ENCODE peak calls at places on chromosomes 13 and 19, in nine cellular contexts. G is spleen, U is MM.1S, M is pancreas, A is Peyer's patch, J is gastrocnemius medialis, F is PC-3, R is aorta, E is cardiac muscle cell. V is an unnamed sample.

GRCh38 chr13:38657191-38657590 is 29.7 kb upstream of the FREM2 start:
- DNase-seq in R (no peak), F (peak; percentile 11), U (no peak), G (no peak), J (no peak), E (no peak), M (no peak), A (no peak), V (no peak)

GRCh38 chr13:110309661-110310524 is 2.8 kb downstream of the COL4A2 start:
- DNase-seq in M (no peak), A (no peak), J (no peak), F (no peak), R (no peak), U (no peak), G (no peak), E (no peak), V (no peak)

GRCh38 chr13:42740753-42741152 is 40.6 kb upstream of the FAM216B start:
- DNase-seq in A (no peak), E (no peak), F (peak; percentile 23), R (peak; percentile 81), M (peak; percentile 16), U (no peak), G (no peak), J (no peak), V (no peak)

GRCh38 chr13:107185889-107186288 is 618.0 kb upstream of the ARGLU1 start:
- DNase-seq in G (no peak), M (no peak), E (no peak), U (no peak), R (no peak), F (peak; percentile 43), J (no peak), A (no peak), V (no peak)

GRCh38 chr19:47109541-47110375 is 3.8 kb downstream of the ZC3H4 start:
- DNase-seq in E (no peak), A (no peak), G (peak; percentile 78), M (no peak), R (no peak), U (no peak), F (peak; percentile 14), J (no peak), V (peak; percentile 89)

GRCh38 chr19:18046066-18046718 is 38.2 kb downstream of the ARRDC2 start:
- DNase-seq in A (no peak), F (peak; percentile 92), G (no peak), U (no peak), R (peak; percentile 56), E (no peak), M (no peak), J (no peak), V (no peak)

GRCh38 chr19:11949201-11949600 is 15.6 kb upstream of the ZNF763 start:
- DNase-seq in R (no peak), J (no peak), U (no peak), F (no peak), M (no peak), G (no peak), A (no peak), E (no peak), V (no peak)

GRCh38 chr13:48266150-48266549 is 33.1 kb downstream of the ITM2B start:
- DNase-seq in M (no peak), E (no peak), U (no peak), A (no peak), G (no peak), J (no peak), R (no peak), F (no peak), V (no peak)

GRCh38 chr13:59261928-59262488 is 901.7 kb downstream of the DIAPH3 start:
- DNase-seq in A (no peak), J (no peak), U (no peak), R (no peak), E (peak; percentile 60), F (no peak), G (no peak), M (no peak), V (no peak)

GRCh38 chr19:14114854-14115253 is 2.7 kb downstream of the PRKACA start:
- DNase-seq in R (peak; percentile 78), U (peak; percentile 47), F (peak; percentile 46), G (peak; percentile 91), A (peak; percentile 69), J (no peak), M (no peak), E (peak; percentile 44), V (peak; percentile 53)

GRCh38 chr19:10289167-10289835 is 451 bp upstream of the ICAM5 start:
- DNase-seq in M (no peak), A (no peak), J (no peak), R (no peak), U (peak; percentile 83), E (peak; percentile 77), F (peak; percentile 45), G (peak; percentile 87), V (peak; percentile 83)

GRCh38 chr13:80131204-80131603 is 209.7 kb downstream of the SPRY2 start:
- DNase-seq in J (peak; percentile 32), U (no peak), A (peak; percentile 68), E (peak; percentile 86), G (no peak), M (peak; percentile 39), R (peak; percentile 86), F (peak; percentile 47), V (no peak)

GRCh38 chr19:36420961-36421748 is 2.7 kb upstream of the ZFP82 start:
- DNase-seq in M (no peak), E (peak; percentile 40), R (peak; percentile 51), U (no peak), A (no peak), J (no peak), F (no peak), G (peak; percentile 68), V (no peak)

GRCh38 chr19:13211426-13212308 is 61.5 kb downstream of the IER2 start:
- DNase-seq in E (no peak), G (no peak), J (no peak), A (no peak), R (no peak), U (no peak), M (no peak), F (no peak), V (no peak)

GRCh38 chr19:16067205-16067938 is 8.9 kb upstream of the TPM4 start:
- DNase-seq in G (peak; percentile 83), J (no peak), R (peak; percentile 94), M (no peak), A (peak; percentile 70), E (no peak), F (peak; percentile 81), U (no peak), V (no peak)
- H3K27ac ChIP-seq in G (peak overlapping the region; percentile 94), J (peak overlapping the region; percentile 41), R (peak overlapping the region; percentile 90), M (no peak overlapping the region), A (peak overlapping the region; percentile 47), E (no peak overlapping the region), F (peak overlapping the region; percentile 98), U (no peak overlapping the region), V (no peak overlapping the region)

GRCh38 chr13:76293346-76293745 is 592.9 kb downstream of the KCTD12 start:
- DNase-seq in E (no peak), A (no peak), F (peak; percentile 76), M (no peak), J (no peak), R (no peak), G (no peak), U (no peak), V (no peak)
- H3K27ac ChIP-seq in E (no peak overlapping the region), A (no peak overlapping the region), F (peak overlapping the region; percentile 64), M (no peak overlapping the region), J (no peak overlapping the region), R (no peak overlapping the region), G (no peak overlapping the region), U (no peak overlapping the region), V (no peak overlapping the region)

GRCh38 chr13:41561179-41561578 is 103.8 kb downstream of the RGCC start:
- DNase-seq in R (no peak), U (no peak), J (no peak), G (no peak), F (no peak), E (no peak), A (no peak), M (no peak), V (no peak)
- H3K27ac ChIP-seq in R (no peak overlapping the region), U (no peak overlapping the region), J (no peak overlapping the region), G (peak overlapping the region; percentile 41), F (no peak overlapping the region), E (no peak overlapping the region), A (no peak overlapping the region), M (no peak overlapping the region), V (no peak overlapping the region)

DNA sequence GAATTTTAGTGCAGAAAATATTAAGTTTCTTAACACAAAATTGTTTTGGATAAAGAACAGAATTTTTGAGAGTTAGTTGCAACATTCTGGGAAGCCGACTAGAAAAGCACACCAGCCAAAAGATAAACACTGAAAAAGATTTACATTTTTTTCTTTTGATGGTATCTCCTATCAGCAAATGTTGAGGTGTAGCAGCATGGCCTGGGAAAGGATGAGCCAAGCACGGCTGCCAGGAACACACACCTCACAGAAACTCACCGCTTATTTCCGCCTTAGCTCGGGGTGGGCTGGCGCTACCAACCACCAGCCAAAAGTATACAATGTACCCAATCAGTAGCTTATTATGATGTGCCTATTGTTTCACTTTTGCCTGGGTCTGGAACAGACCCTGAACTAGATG is 134.7 kb downstream of the MIPEP start:
- DNase-seq in M (no peak), F (no peak), A (no peak), U (no peak), J (no peak), E (no peak), R (no peak), G (no peak), V (no peak)
- H3K27ac ChIP-seq in M (no peak overlapping the region), F (peak overlapping the region; percentile 100), A (no peak overlapping the region), U (no peak overlapping the region), J (no peak overlapping the region), E (no peak overlapping the region), R (no peak overlapping the region), G (no peak overlapping the region), V (no peak overlapping the region)

GRCh38 chr13:95253033-95253432 is 48.2 kb downstream of the ABCC4 start:
- DNase-seq in R (no peak), J (no peak), M (no peak), E (no peak), A (no peak), U (no peak), G (no peak), F (no peak), V (no peak)

GRCh38 chr13:95255072-95255732 is 46.0 kb downstream of the ABCC4 start:
- DNase-seq in J (no peak), A (no peak), E (no peak), U (no peak), G (no peak), F (no peak), R (no peak), M (no peak), V (no peak)

GRCh38 chr13:95256086-95256485 is 45.2 kb downstream of the ABCC4 start:
- DNase-seq in A (no peak), E (no peak), R (no peak), J (peak; percentile 58), G (no peak), U (no peak), F (peak; percentile 94), M (no peak), V (no peak)

GRCh38 chr13:95251641-95252040 is 49.6 kb downstream of the ABCC4 start:
- DNase-seq in F (no peak), G (no peak), J (no peak), R (no peak), M (no peak), U (no peak), A (no peak), E (no peak), V (no peak)

GRCh38 chr13:95254341-95254740 is 46.9 kb downstream of the ABCC4 start:
- DNase-seq in R (no peak), M (no peak), G (no peak), F (peak; percentile 64), J (no peak), E (no peak), U (no peak), A (no peak), V (no peak)
- H3K27ac ChIP-seq in R (no peak overlapping the region), M (no peak overlapping the region), G (no peak overlapping the region), F (peak overlapping the region; percentile 10), J (no peak overlapping the region), E (no peak overlapping the region), U (no peak overlapping the region), A (no peak overlapping the region), V (no peak overlapping the region)